ENCODE peak calls at places on chromosomes 7 and 10, in seven cellular contexts. One of them, this sample, is unnamed.

GRCh38 chr10:116418394-116418793 is 9.3 kb upstream of the PNLIPRP3 start:
- DNase-seq in cardiac fibroblast: no peak
- DNase-seq in cardiac muscle cell: no peak
- DNase-seq in hepatocyte: no peak
- DNase-seq in heart right ventricle: no peak
- DNase-seq in IMR-90: no peak
- DNase-seq in astrocyte of the cerebellum: no peak
- DNase-seq in this sample: no peak

GRCh38 chr7:988426-988911 is 5.5 kb downstream of the CYP2W1 start:
- DNase-seq in cardiac fibroblast: peak
- DNase-seq in cardiac muscle cell: peak
- DNase-seq in hepatocyte: peak
- DNase-seq in heart right ventricle: no peak
- DNase-seq in IMR-90: no peak
- DNase-seq in astrocyte of the cerebellum: no peak
- DNase-seq in this sample: no peak

GRCh38 chr10:122010405-122011050 is 21.6 kb downstream of the TACC2 start:
- DNase-seq in cardiac fibroblast: peak
- DNase-seq in cardiac muscle cell: peak
- DNase-seq in hepatocyte: no peak
- DNase-seq in heart right ventricle: no peak
- DNase-seq in IMR-90: no peak
- DNase-seq in astrocyte of the cerebellum: no peak
- DNase-seq in this sample: no peak

GRCh38 chr7:79806161-79806734 is 328.4 kb upstream of the GNAI1 start:
- DNase-seq in cardiac fibroblast: peak
- DNase-seq in cardiac muscle cell: peak
- DNase-seq in hepatocyte: peak
- DNase-seq in heart right ventricle: no peak
- DNase-seq in IMR-90: peak
- DNase-seq in astrocyte of the cerebellum: no peak
- DNase-seq in this sample: no peak

GRCh38 chr10:123496996-123497660 is 169.0 kb upstream of the GPR26 start:
- DNase-seq in cardiac fibroblast: no peak
- DNase-seq in cardiac muscle cell: no peak
- DNase-seq in hepatocyte: no peak
- DNase-seq in heart right ventricle: no peak
- DNase-seq in IMR-90: no peak
- DNase-seq in astrocyte of the cerebellum: no peak
- DNase-seq in this sample: no peak

GRCh38 chr10:33113111-33113856 is 155.3 kb upstream of the ITGB1 start:
- DNase-seq in cardiac fibroblast: peak
- DNase-seq in cardiac muscle cell: peak
- DNase-seq in hepatocyte: peak
- DNase-seq in heart right ventricle: no peak
- DNase-seq in IMR-90: peak
- DNase-seq in astrocyte of the cerebellum: no peak
- DNase-seq in this sample: no peak

GRCh38 chr10:13943735-13944398 is 357.1 kb downstream of the PRPF18 start:
- DNase-seq in cardiac fibroblast: no peak
- DNase-seq in cardiac muscle cell: no peak
- DNase-seq in hepatocyte: no peak
- DNase-seq in heart right ventricle: no peak
- DNase-seq in IMR-90: no peak
- DNase-seq in astrocyte of the cerebellum: no peak
- DNase-seq in this sample: no peak

GRCh38 chr10:60495357-60495756 is 105.7 kb upstream of the ANK3 start:
- DNase-seq in cardiac fibroblast: peak
- DNase-seq in cardiac muscle cell: no peak
- DNase-seq in hepatocyte: no peak
- DNase-seq in heart right ventricle: no peak
- DNase-seq in IMR-90: peak
- DNase-seq in astrocyte of the cerebellum: peak
- DNase-seq in this sample: no peak

GRCh38 chr10:23693398-23693797 is 254.5 kb downstream of the OTUD1 start:
- DNase-seq in cardiac fibroblast: peak
- DNase-seq in cardiac muscle cell: no peak
- DNase-seq in hepatocyte: no peak
- DNase-seq in heart right ventricle: no peak
- DNase-seq in IMR-90: no peak
- DNase-seq in astrocyte of the cerebellum: no peak
- DNase-seq in this sample: no peak

GRCh38 chr10:48466611-48467240 is 138.1 kb downstream of the ARHGAP22 start:
- DNase-seq in cardiac fibroblast: no peak
- DNase-seq in cardiac muscle cell: peak
- DNase-seq in hepatocyte: no peak
- DNase-seq in heart right ventricle: no peak
- DNase-seq in IMR-90: no peak
- DNase-seq in astrocyte of the cerebellum: no peak
- DNase-seq in this sample: no peak

GRCh38 chr7:138417840-138418239 is 42.2 kb upstream of the TRIM24 start:
- DNase-seq in cardiac fibroblast: no peak
- DNase-seq in cardiac muscle cell: no peak
- DNase-seq in hepatocyte: no peak
- DNase-seq in heart right ventricle: no peak
- DNase-seq in IMR-90: no peak
- DNase-seq in astrocyte of the cerebellum: no peak
- DNase-seq in this sample: no peak

GRCh38 chr7:103551006-103551405 is 105.0 kb upstream of the SLC26A5 start:
- DNase-seq in cardiac fibroblast: no peak
- DNase-seq in cardiac muscle cell: no peak
- DNase-seq in hepatocyte: no peak
- DNase-seq in heart right ventricle: no peak
- DNase-seq in IMR-90: peak
- DNase-seq in astrocyte of the cerebellum: no peak
- DNase-seq in this sample: no peak

GRCh38 chr7:90828601-90829000 is 232.5 kb downstream of the CDK14 start:
- DNase-seq in cardiac fibroblast: peak
- DNase-seq in cardiac muscle cell: no peak
- DNase-seq in hepatocyte: no peak
- DNase-seq in heart right ventricle: no peak
- DNase-seq in IMR-90: peak
- DNase-seq in astrocyte of the cerebellum: no peak
- DNase-seq in this sample: no peak

GRCh38 chr7:69659964-69660363 is 61.7 kb downstream of the AUTS2 start:
- DNase-seq in cardiac fibroblast: no peak
- DNase-seq in cardiac muscle cell: peak
- DNase-seq in hepatocyte: no peak
- DNase-seq in heart right ventricle: no peak
- DNase-seq in IMR-90: no peak
- DNase-seq in astrocyte of the cerebellum: peak
- DNase-seq in this sample: no peak

GRCh38 chr7:24972991-24973390 is 7.0 kb downstream of the OSBPL3 start:
- DNase-seq in cardiac fibroblast: peak
- DNase-seq in cardiac muscle cell: peak
- DNase-seq in hepatocyte: no peak
- DNase-seq in heart right ventricle: no peak
- DNase-seq in IMR-90: peak
- DNase-seq in astrocyte of the cerebellum: no peak
- DNase-seq in this sample: no peak

GRCh38 chr10:72740526-72740925 is 48.6 kb downstream of the MCU start:
- DNase-seq in cardiac fibroblast: peak
- DNase-seq in cardiac muscle cell: peak
- DNase-seq in hepatocyte: peak
- DNase-seq in heart right ventricle: peak
- DNase-seq in IMR-90: peak
- DNase-seq in astrocyte of the cerebellum: peak
- DNase-seq in this sample: no peak

GRCh38 chr7:13988765-13989137 is 715 bp downstream of the ETV1 start:
- DNase-seq in cardiac fibroblast: peak
- DNase-seq in cardiac muscle cell: no peak
- DNase-seq in hepatocyte: peak
- DNase-seq in heart right ventricle: no peak
- DNase-seq in IMR-90: peak
- DNase-seq in astrocyte of the cerebellum: no peak
- DNase-seq in this sample: no peak

GRCh38 chr7:22156205-22156604 is 200.7 kb downstream of the RAPGEF5 start:
- DNase-seq in cardiac fibroblast: peak
- DNase-seq in cardiac muscle cell: peak
- DNase-seq in hepatocyte: no peak
- DNase-seq in heart right ventricle: no peak
- DNase-seq in IMR-90: peak
- DNase-seq in astrocyte of the cerebellum: peak
- DNase-seq in this sample: no peak

GRCh38 chr10:127715782-127716378 is 21.1 kb upstream of the FOXI2 start:
- DNase-seq in cardiac fibroblast: peak
- DNase-seq in cardiac muscle cell: peak
- DNase-seq in hepatocyte: no peak
- DNase-seq in heart right ventricle: no peak
- DNase-seq in IMR-90: no peak
- DNase-seq in astrocyte of the cerebellum: peak
- DNase-seq in this sample: peak

GRCh38 chr7:17952387-17952786 is 12.1 kb upstream of the SNX13 start:
- DNase-seq in cardiac fibroblast: no peak
- DNase-seq in cardiac muscle cell: no peak
- DNase-seq in hepatocyte: no peak
- DNase-seq in heart right ventricle: no peak
- DNase-seq in IMR-90: no peak
- DNase-seq in astrocyte of the cerebellum: no peak
- DNase-seq in this sample: peak

GRCh38 chr7:47379629-47380324 is 202.1 kb downstream of the TNS3 start:
- DNase-seq in cardiac fibroblast: peak
- DNase-seq in cardiac muscle cell: peak
- DNase-seq in hepatocyte: peak
- DNase-seq in heart right ventricle: peak
- DNase-seq in IMR-90: peak
- DNase-seq in astrocyte of the cerebellum: peak
- DNase-seq in this sample: no peak

GRCh38 chr10:99536400-99537254 is 3.9 kb downstream of the NKX2-3 start:
- DNase-seq in cardiac fibroblast: no peak
- DNase-seq in cardiac muscle cell: no peak
- DNase-seq in hepatocyte: no peak
- DNase-seq in heart right ventricle: no peak
- DNase-seq in IMR-90: no peak
- DNase-seq in astrocyte of the cerebellum: no peak
- DNase-seq in this sample: no peak

DNA sequence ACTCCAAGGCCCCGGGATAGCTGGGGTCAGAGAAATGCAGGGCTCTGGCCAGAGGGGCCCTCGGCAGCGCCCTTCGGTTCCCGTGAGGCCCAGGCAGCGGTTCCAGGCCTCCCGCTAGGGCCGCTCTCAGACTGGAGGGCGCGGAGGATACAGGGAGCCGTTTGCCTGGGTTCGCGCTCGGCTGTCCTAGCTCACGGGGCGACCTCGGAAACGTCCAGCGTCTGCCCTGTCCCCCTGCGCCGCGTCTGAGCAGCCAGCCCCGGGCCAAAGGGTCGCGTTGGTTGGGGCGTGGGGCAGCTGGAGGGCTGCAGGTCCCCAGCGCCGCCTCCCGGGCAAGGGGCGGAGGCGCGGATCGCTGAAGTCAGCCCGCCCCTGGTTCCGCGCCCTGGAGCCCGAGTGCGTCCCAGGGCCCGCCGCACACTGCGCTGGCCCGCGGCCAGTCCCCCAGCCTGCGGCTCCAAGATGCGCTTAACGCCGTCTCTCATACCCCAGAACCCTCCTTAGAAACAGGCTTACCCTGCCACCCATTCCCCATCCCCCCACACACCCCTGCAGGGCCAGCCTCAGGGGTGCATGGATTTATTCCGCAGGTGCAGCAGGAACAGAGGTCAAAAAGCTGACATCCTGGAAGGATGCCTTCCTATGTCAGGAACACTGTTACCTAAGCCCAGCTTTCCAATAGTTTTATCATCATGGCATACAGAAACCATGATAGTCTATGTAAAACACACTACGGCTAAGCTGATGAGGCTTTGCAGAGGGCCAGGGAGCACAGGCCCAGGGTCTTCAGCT is 22.1 kb upstream of the OPN4 start:
- DNase-seq in cardiac fibroblast: no peak
- DNase-seq in cardiac muscle cell: peak
- DNase-seq in hepatocyte: peak
- DNase-seq in heart right ventricle: peak
- DNase-seq in IMR-90: no peak
- DNase-seq in astrocyte of the cerebellum: no peak
- DNase-seq in this sample: no peak
- TF ChIP-seq CTCF in cardiac fibroblast: no peak
- TF ChIP-seq CTCF in cardiac muscle cell: peak
- TF ChIP-seq CTCF in hepatocyte: peak
- TF ChIP-seq CTCF in heart right ventricle: no peak
- TF ChIP-seq CTCF in IMR-90: no peak
- TF ChIP-seq CTCF in astrocyte of the cerebellum: peak
- TF ChIP-seq CTCF in this sample: no peak

GRCh38 chr7:158733220-158733519 is 28.6 kb upstream of the NCAPG2 start:
- DNase-seq in cardiac fibroblast: no peak
- DNase-seq in cardiac muscle cell: no peak
- DNase-seq in hepatocyte: no peak
- DNase-seq in heart right ventricle: no peak
- DNase-seq in IMR-90: no peak
- DNase-seq in astrocyte of the cerebellum: no peak
- DNase-seq in this sample: no peak
- H3K4me3 ChIP-seq in cardiac fibroblast: no peak
- H3K4me3 ChIP-seq in cardiac muscle cell: no peak
- H3K4me3 ChIP-seq in hepatocyte: no peak
- H3K4me3 ChIP-seq in heart right ventricle: no peak
- H3K4me3 ChIP-seq in IMR-90: no peak
- H3K4me3 ChIP-seq in astrocyte of the cerebellum: no peak
- H3K4me3 ChIP-seq in this sample: no peak

DNA sequence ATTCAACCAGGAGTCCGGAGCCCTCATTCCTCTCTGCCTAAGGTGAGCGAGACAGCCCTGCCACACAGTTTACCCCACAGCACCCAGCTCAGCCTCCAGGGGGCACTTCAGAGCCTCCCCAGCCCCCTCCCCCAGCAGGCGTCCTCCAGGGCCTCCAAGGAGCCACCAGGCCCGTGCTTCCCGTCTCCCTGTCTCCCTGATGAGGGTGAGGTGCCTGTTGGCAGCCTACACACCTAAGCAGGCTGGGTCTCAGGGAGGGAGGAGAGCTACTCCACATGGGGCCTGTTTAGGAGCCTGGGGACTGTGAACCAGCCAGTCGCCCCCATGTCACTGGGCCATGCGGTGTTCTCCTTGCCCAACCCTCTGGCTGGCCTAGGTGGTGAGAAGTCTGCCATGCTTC is 28.9 kb upstream of the TRIM8 start:
- DNase-seq in cardiac fibroblast: no peak
- DNase-seq in cardiac muscle cell: no peak
- DNase-seq in hepatocyte: no peak
- DNase-seq in heart right ventricle: no peak
- DNase-seq in IMR-90: no peak
- DNase-seq in astrocyte of the cerebellum: no peak
- DNase-seq in this sample: peak
- TF ChIP-seq CTCF in cardiac fibroblast: peak
- TF ChIP-seq CTCF in cardiac muscle cell: peak
- TF ChIP-seq CTCF in hepatocyte: peak
- TF ChIP-seq CTCF in heart right ventricle: no peak
- TF ChIP-seq CTCF in IMR-90: peak
- TF ChIP-seq CTCF in astrocyte of the cerebellum: peak
- TF ChIP-seq CTCF in this sample: peak

GRCh38 chr10:78038791-78039547 is 5.3 kb downstream of the RPS24 start:
- DNase-seq in cardiac fibroblast: no peak
- DNase-seq in cardiac muscle cell: no peak
- DNase-seq in hepatocyte: no peak
- DNase-seq in heart right ventricle: no peak
- DNase-seq in IMR-90: no peak
- DNase-seq in astrocyte of the cerebellum: no peak
- DNase-seq in this sample: no peak
- H3K4me3 ChIP-seq in cardiac fibroblast: no peak
- H3K4me3 ChIP-seq in cardiac muscle cell: no peak
- H3K4me3 ChIP-seq in hepatocyte: no peak
- H3K4me3 ChIP-seq in heart right ventricle: no peak
- H3K4me3 ChIP-seq in IMR-90: no peak
- H3K4me3 ChIP-seq in astrocyte of the cerebellum: no peak
- H3K4me3 ChIP-seq in this sample: no peak

This sample was measured in GM12865.